ENCODE peak calls at places on chromosomes 16 and 17, in nine cellular contexts. R is uterus; S is heart right ventricle; O is mesendoderm; H is CD4-positive, CD25-positive, alpha-beta regulatory T cell; B is tibial nerve; K is hepatocyte; L is mesenchymal stem cell; F is psoas muscle. Q is an unnamed sample.
A peak's percentile ranks its signal among the peaks of the same experiment; 100 is the strongest.

GRCh38 chr16:49608801-49609200 is 235.2 kb downstream of the C16orf78 start:
- DNase-seq in R (no peak), S (peak; percentile 41), O (peak; percentile 78), H (no peak), B (no peak), K (peak; percentile 60), L (peak; percentile 65), F (peak; percentile 56), Q (peak; percentile 37)

GRCh38 chr16:81702506-81702905 is 76.6 kb upstream of the PLCG2 start:
- DNase-seq in R (no peak), S (no peak), O (no peak), H (no peak), B (no peak), K (no peak), L (no peak), F (no peak), Q (no peak)

GRCh38 chr17:57512258-57512657 is 232.8 kb downstream of the CCDC182 start:
- DNase-seq in R (no peak), S (no peak), O (no peak), H (no peak), B (no peak), K (no peak), L (no peak), F (no peak), Q (no peak)

GRCh38 chr16:85928411-85928820 is 29.5 kb downstream of the IRF8 start:
- DNase-seq in R (peak; percentile 22), S (no peak), O (no peak), H (no peak), B (peak; percentile 68), K (peak; percentile 51), L (peak; percentile 89), F (peak; percentile 64), Q (no peak)

GRCh38 chr16:3259097-3259496 is 2.7 kb upstream of the MEFV start:
- DNase-seq in R (no peak), S (peak; percentile 34), O (no peak), H (no peak), B (peak; percentile 72), K (no peak), L (no peak), F (no peak), Q (no peak)

GRCh38 chr17:36608280-36608679 is 6.9 kb downstream of the MRM1 start:
- DNase-seq in R (no peak), S (no peak), O (no peak), H (no peak), B (no peak), K (no peak), L (no peak), F (peak; percentile 23), Q (no peak)

GRCh38 chr16:69845181-69845580 is 83.0 kb downstream of the WWP2 start:
- DNase-seq in R (no peak), S (no peak), O (peak; percentile 56), H (no peak), B (no peak), K (no peak), L (no peak), F (no peak), Q (no peak)

GRCh38 chr16:57667069-57667525 is 1.0 kb upstream of the ADGRG3 start:
- DNase-seq in R (no peak), S (no peak), O (no peak), H (no peak), B (no peak), K (no peak), L (no peak), F (no peak), Q (no peak)

GRCh38 chr16:58329147-58329546 is 34.3 kb upstream of the PRSS54 start:
- DNase-seq in R (no peak), S (no peak), O (peak; percentile 57), H (no peak), B (no peak), K (no peak), L (no peak), F (no peak), Q (no peak)

GRCh38 chr17:1752425-1752941 is 9.4 kb upstream of the SERPINF1 start:
- DNase-seq in R (no peak), S (no peak), O (peak; percentile 57), H (no peak), B (no peak), K (no peak), L (no peak), F (no peak), Q (no peak)

GRCh38 chr17:20063665-20064648 is 54.8 kb downstream of the SPECC1 start:
- DNase-seq in R (peak; percentile 94), S (peak; percentile 64), O (no peak), H (no peak), B (peak; percentile 95), K (peak; percentile 33), L (peak; percentile 53), F (peak; percentile 90), Q (peak; percentile 60)

DNA sequence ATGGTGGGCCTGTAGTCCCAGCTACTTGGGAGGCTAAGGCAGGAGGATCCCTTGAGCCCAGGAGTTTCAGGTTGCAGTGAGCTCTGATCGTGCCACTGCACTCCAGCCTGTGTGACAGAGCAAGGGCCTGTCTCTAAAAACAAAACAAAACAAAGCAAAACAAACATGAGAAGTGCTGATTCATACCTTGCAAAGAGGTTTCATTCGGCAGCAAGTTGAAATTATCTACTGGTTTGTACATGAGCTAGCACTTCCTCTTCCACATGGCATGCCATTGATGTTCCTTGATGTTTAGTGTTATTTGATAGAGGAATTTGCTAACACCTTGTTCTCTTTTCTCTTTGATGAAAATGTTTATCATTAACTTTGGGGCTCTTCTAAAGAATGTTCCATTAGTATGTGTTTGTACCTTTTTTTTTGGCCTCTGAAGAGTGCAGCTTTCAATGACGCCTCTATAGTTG is 50.6 kb downstream of the SPECC1 start:
- DNase-seq in R (no peak), S (no peak), O (no peak), H (no peak), B (no peak), K (no peak), L (peak; percentile 26), F (no peak), Q (peak; percentile 49)
- H3K4me1 ChIP-seq in R (peaks cover 5% of the 10 kb centered on the region), S (peaks cover 12% of the 10 kb centered on the region), O (no peaks in the 10 kb centered on the region), H (no peaks in the 10 kb centered on the region), B (no peaks in the 10 kb centered on the region), K (peaks cover 7% of the 10 kb centered on the region), L (peaks cover 2% of the 10 kb centered on the region), F (no peaks in the 10 kb centered on the region), Q (peaks cover 28% of the 10 kb centered on the region)

GRCh38 chr17:29740017-29740416 is 117.3 kb upstream of the CORO6 start:
- DNase-seq in R (no peak), S (no peak), O (no peak), H (no peak), B (no peak), K (no peak), L (no peak), F (no peak), Q (no peak)
- H3K27ac ChIP-seq in R (no peak overlapping the region), S (peak overlapping the region; percentile 51), O (no peak overlapping the region), H (no peak overlapping the region), B (peak overlapping the region; percentile 53), K (no peak overlapping the region), L (no peak overlapping the region), F (peak overlapping the region; percentile 90), Q (no peak overlapping the region)

GRCh38 chr16:89925596-89926079 is 2.5 kb downstream of the TUBB3 start:
- DNase-seq in R (no peak), S (no peak), O (peak; percentile 58), H (no peak), B (no peak), K (no peak), L (peak; percentile 61), F (no peak), Q (no peak)

GRCh38 chr16:89924925-89925307 is 1.8 kb downstream of the TUBB3 start:
- DNase-seq in R (no peak), S (no peak), O (no peak), H (no peak), B (no peak), K (no peak), L (no peak), F (no peak), Q (no peak)

GRCh38 chr16:89923640-89924297 is 627 bp downstream of the TUBB3 start:
- DNase-seq in R (no peak), S (no peak), O (peak; percentile 46), H (no peak), B (no peak), K (peak; percentile 47), L (peak; percentile 41), F (no peak), Q (no peak)

GRCh38 chr16:89922884-89923639 is at the start of gene TUBB3:
- DNase-seq in R (peak; percentile 56), S (peak; percentile 58), O (peak; percentile 87), H (no peak), B (no peak), K (peak; percentile 93), L (peak; percentile 84), F (no peak), Q (peak; percentile 91)

GRCh38 chr16:89924298-89924924 is 1.3 kb downstream of the TUBB3 start:
- DNase-seq in R (no peak), S (no peak), O (peak; percentile 93), H (no peak), B (no peak), K (peak; percentile 77), L (peak; percentile 75), F (no peak), Q (no peak)
- H3K4me3 ChIP-seq in R (no peak overlapping the region), S (peak overlapping the region; percentile 69), O (no peak overlapping the region), H (no peak overlapping the region), B (no peak overlapping the region), K (peak overlapping the region; percentile 58), L (peak overlapping the region; percentile 86), F (no peak overlapping the region), Q (no peak overlapping the region)

DNA sequence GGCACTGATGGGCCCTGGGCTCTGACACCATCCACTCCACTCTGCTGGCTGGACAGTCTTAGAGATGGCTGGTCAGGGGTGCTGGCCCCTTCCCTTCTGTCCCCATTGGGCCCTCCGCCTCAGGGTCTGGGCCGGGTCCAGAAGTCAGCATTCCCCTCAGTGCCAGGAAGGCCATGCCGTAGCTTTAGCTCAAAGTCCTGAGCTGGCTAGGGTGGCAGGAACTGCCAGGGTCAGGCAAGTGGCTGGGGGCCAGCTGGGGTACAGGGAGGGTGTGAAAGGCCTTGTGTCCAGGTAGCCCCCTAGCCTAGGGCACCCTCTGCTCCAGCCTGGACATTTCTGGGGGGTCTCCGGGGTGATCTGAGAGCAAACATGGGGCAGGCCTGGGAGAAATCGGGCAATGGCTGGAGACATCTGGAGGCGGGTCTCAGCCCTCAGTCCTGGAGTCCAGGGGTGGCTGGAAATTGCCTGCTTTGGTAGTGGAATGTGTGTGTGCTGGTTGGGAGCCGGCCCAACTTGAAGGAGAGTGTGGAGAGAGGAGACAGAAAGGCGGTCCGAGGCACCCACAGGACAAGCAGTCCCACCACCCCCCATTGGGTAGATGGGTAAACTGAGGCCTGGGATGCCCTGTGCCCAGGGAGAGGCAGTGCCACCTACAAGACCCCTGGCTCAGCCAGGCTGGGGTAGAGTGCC is 32.5 kb downstream of the TPSG1 start:
- DNase-seq in R (no peak), S (no peak), O (no peak), H (no peak), B (no peak), K (no peak), L (no peak), F (no peak), Q (no peak)
- H3K4me1 ChIP-seq in R (no peaks in the 10 kb centered on the region), S (no peaks in the 10 kb centered on the region), O (no peaks in the 10 kb centered on the region), H (no peaks in the 10 kb centered on the region), B (no peaks in the 10 kb centered on the region), K (no peaks in the 10 kb centered on the region), L (peaks cover 2% of the 10 kb centered on the region), F (no peaks in the 10 kb centered on the region), Q (no peaks in the 10 kb centered on the region)